ENCODE peak calls at places on chromosomes 1 and 21, in five cellular contexts. P, H, Q, M and F are unnamed samples.
A peak's percentile ranks its signal among the peaks of the same experiment; 100 is the strongest.

GRCh38 chr1:9075023-9075422 is 5.6 kb upstream of the SLC2A5 start:
- DNase-seq in P (no peak), H (no peak), Q (peak; percentile 27), M (no peak), F (no peak)

GRCh38 chr1:56324504-56324903 is 254.9 kb downstream of the PLPP3 start:
- DNase-seq in P (no peak), H (no peak), Q (no peak), M (no peak), F (no peak)

GRCh38 chr1:228799929-228800328 is 64.7 kb downstream of the RHOU start:
- DNase-seq in P (no peak), H (peak; percentile 10), Q (no peak), M (no peak), F (no peak)

GRCh38 chr1:41475859-41476567 is 8.5 kb downstream of the EDN2 start:
- DNase-seq in P (no peak), H (no peak), Q (no peak), M (no peak), F (no peak)

GRCh38 chr1:118104956-118105355 is 80.1 kb downstream of the SPAG17 start:
- DNase-seq in P (no peak), H (no peak), Q (no peak), M (no peak), F (no peak)

GRCh38 chr1:52195161-52195560 is 53.3 kb downstream of the ZFYVE9 start:
- DNase-seq in P (no peak), H (no peak), Q (no peak), M (no peak), F (no peak)

GRCh38 chr1:234963180-234963903 is 165.3 kb downstream of the TOMM20 start:
- DNase-seq in P (peak; percentile 63), H (no peak), Q (peak; percentile 97), M (no peak), F (no peak)

GRCh38 chr21:33367309-33367973 is 35.8 kb upstream of the IFNGR2 start:
- DNase-seq in P (no peak), H (no peak), Q (no peak), M (no peak), F (no peak)

GRCh38 chr1:202711949-202712635 is 1.8 kb upstream of the SYT2 start:
- DNase-seq in P (no peak), H (no peak), Q (no peak), M (no peak), F (no peak)

GRCh38 chr1:208206092-208206698 is 38.0 kb downstream of the PLXNA2 start:
- DNase-seq in P (no peak), H (no peak), Q (no peak), M (no peak), F (no peak)

GRCh38 chr1:208205216-208206013 is 38.8 kb downstream of the PLXNA2 start:
- DNase-seq in P (no peak), H (no peak), Q (no peak), M (no peak), F (no peak)

GRCh38 chr1:208209286-208209685 is 34.9 kb downstream of the PLXNA2 start:
- DNase-seq in P (no peak), H (no peak), Q (no peak), M (no peak), F (no peak)

GRCh38 chr1:208208132-208208487 is 36.1 kb downstream of the PLXNA2 start:
- DNase-seq in P (no peak), H (no peak), Q (no peak), M (no peak), F (no peak)

GRCh38 chr1:208207388-208208131 is 36.6 kb downstream of the PLXNA2 start:
- DNase-seq in P (no peak), H (no peak), Q (no peak), M (no peak), F (no peak)
- TF ChIP-seq YY1 in P (no peak), H (no peak), Q (no peak), M (no peak), F (no peak)

GRCh38 chr21:46646541-46647154 is 11.2 kb downstream of the PRMT2 start:
- DNase-seq in P (no peak), H (no peak), Q (no peak), M (no peak), F (no peak)
- TF ChIP-seq ZNF274 in P (no peak), H (no peak), Q (no peak), M (no peak), F (no peak)

DNA sequence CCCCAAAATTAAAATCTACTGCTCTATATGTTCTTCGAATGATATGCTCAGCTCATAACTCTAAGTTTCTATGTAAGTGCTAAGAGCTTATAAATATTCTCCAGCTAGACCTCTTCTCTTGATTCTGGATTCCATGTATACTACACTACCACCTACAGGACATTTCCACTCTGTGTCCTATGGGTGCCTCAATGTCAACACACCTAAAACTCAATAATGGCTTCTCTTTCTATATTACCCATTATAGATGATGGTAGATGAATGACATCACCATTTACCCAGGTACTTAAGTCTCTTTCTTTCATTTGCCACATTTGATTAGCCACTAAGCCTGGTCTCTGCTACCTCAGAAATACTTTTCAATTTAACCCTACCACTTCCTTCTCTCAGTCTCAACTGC is 41.3 kb downstream of the TBX19 start:
- DNase-seq in P (no peak), H (no peak), Q (no peak), M (peak; percentile 27), F (no peak)
- TF ChIP-seq YY1 in P (no peak), H (no peak), Q (no peak), M (no peak), F (no peak)

DNA sequence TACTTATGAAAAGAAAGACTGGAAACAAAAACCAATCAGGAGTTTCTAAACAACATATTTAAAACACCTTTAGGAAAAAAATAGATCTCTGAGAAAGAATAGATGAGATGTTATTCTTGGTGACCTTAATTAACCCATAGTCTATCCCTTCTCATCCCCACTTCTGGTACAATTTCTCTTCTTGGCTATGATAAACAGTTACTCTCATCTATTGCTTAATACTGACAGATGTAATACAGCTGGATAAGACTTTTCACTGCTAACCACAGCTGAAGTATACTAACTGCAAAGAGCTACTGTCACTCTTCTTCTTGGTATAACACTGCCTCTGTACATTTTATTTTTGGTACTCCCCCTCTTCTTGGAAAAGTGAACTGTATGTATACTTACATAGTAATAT is 15.2 kb downstream of the EXTL2 start:
- DNase-seq in P (no peak), H (no peak), Q (no peak), M (no peak), F (no peak)
- TF ChIP-seq ZNF274 in P (no peak), H (no peak), Q (no peak), M (no peak), F (no peak)

DNA sequence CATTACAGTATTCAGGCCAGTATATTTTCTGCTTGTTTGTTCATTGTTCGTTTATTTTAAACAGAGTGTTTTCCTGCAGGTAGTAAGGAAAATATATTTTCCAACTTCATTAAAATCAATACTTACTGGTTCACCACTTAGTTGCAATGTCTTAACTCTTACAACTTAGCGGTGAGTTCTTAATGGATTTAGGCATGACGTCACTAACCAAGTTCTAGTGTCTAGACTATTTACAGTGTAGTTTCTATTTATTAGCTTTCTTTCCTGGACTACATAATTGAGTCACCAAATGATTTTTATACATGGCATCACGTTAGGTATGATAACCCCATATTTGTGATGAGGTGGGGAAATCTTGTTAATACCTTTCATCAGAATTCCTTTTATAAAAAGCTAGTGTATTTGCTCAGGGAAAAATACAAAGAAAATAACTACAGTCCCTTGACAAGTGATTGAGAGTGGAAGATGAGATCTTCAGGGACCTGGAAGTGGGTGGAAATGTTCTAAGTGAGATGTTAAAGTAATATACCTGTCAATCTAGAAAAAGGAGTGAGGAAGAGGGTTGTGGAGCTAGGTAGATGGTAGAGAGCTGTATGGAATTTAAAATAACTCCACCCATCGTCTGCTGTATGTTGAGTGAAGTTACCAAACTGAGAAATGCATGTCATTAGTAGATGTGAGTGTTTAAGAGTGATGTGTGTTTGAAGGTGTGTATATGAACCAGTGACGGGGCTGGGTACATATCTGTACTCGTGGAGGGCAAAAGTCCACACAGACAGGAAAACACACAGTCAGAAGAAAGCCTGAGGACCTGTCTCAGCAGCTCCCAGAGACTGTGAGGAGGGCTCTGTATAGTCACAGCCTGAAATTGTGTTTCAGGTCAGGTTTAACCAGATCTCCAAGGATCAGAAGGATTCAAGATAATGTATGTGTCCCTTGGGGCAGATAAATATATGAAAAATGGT is 197.6 kb upstream of the ADAMTS5 start:
- DNase-seq in P (no peak), H (no peak), Q (no peak), M (no peak), F (no peak)
- TF ChIP-seq YY1 in P (no peak), H (no peak), Q (no peak), M (no peak), F (no peak)

GRCh38 chr21:46097826-46098286 is at the start of gene COL6A2:
- DNase-seq in P (peak; percentile 93), H (peak; percentile 89), Q (no peak), M (no peak), F (peak; percentile 39)
- TF ChIP-seq ZNF274 in P (no peak), H (no peak), Q (no peak), M (no peak), F (no peak)